ENCODE peak calls at places on chromosomes 4 and X, in seven cellular contexts. One of them, this sample, is unnamed.

GRCh38 chr4:168744021-168744420 is 247.2 kb downstream of the PALLD start:
- DNase-seq in K562: no peak
- DNase-seq in left lung: no peak
- DNase-seq in CD8-positive, alpha-beta T cell: no peak
- DNase-seq in cardiac muscle cell: no peak
- DNase-seq in lower lobe of right lung: no peak
- DNase-seq in uterus: no peak
- DNase-seq in this sample: no peak

GRCh38 chrX:21968333-21968732 is 27.8 kb downstream of the SMS start:
- DNase-seq in K562: no peak
- DNase-seq in left lung: no peak
- DNase-seq in CD8-positive, alpha-beta T cell: no peak
- DNase-seq in cardiac muscle cell: no peak
- DNase-seq in lower lobe of right lung: no peak
- DNase-seq in uterus: no peak
- DNase-seq in this sample: no peak

GRCh38 chr4:100588076-100588475 is 70.3 kb upstream of the EMCN start:
- DNase-seq in K562: no peak
- DNase-seq in left lung: no peak
- DNase-seq in CD8-positive, alpha-beta T cell: no peak
- DNase-seq in cardiac muscle cell: no peak
- DNase-seq in lower lobe of right lung: no peak
- DNase-seq in uterus: no peak
- DNase-seq in this sample: no peak

GRCh38 chrX:56066016-56066415 is 166.1 kb upstream of the KLF8 start:
- DNase-seq in K562: no peak
- DNase-seq in left lung: no peak
- DNase-seq in CD8-positive, alpha-beta T cell: no peak
- DNase-seq in cardiac muscle cell: no peak
- DNase-seq in lower lobe of right lung: no peak
- DNase-seq in uterus: no peak
- DNase-seq in this sample: no peak

GRCh38 chr4:118834070-118834469 is 1.9 kb downstream of the SEC24D start:
- DNase-seq in K562: no peak
- DNase-seq in left lung: no peak
- DNase-seq in CD8-positive, alpha-beta T cell: no peak
- DNase-seq in cardiac muscle cell: peak
- DNase-seq in lower lobe of right lung: no peak
- DNase-seq in uterus: no peak
- DNase-seq in this sample: no peak

GRCh38 chr4:40254961-40255721 is 58.3 kb downstream of the RHOH start:
- DNase-seq in K562: no peak
- DNase-seq in left lung: no peak
- DNase-seq in CD8-positive, alpha-beta T cell: no peak
- DNase-seq in cardiac muscle cell: peak
- DNase-seq in lower lobe of right lung: no peak
- DNase-seq in uterus: no peak
- DNase-seq in this sample: no peak

GRCh38 chrX:109964390-109964789 is 38.5 kb upstream of the TMEM164 start:
- DNase-seq in K562: no peak
- DNase-seq in left lung: no peak
- DNase-seq in CD8-positive, alpha-beta T cell: no peak
- DNase-seq in cardiac muscle cell: no peak
- DNase-seq in lower lobe of right lung: no peak
- DNase-seq in uterus: no peak
- DNase-seq in this sample: no peak

GRCh38 chr4:128191115-128191897 is 96.3 kb downstream of the PGRMC2 start:
- DNase-seq in K562: peak
- DNase-seq in left lung: no peak
- DNase-seq in CD8-positive, alpha-beta T cell: peak
- DNase-seq in cardiac muscle cell: peak
- DNase-seq in lower lobe of right lung: peak
- DNase-seq in uterus: peak
- DNase-seq in this sample: peak

GRCh38 chrX:9885150-9885549 is 82.0 kb upstream of the CLDN34 start:
- DNase-seq in K562: peak
- DNase-seq in left lung: peak
- DNase-seq in CD8-positive, alpha-beta T cell: peak
- DNase-seq in cardiac muscle cell: peak
- DNase-seq in lower lobe of right lung: peak
- DNase-seq in uterus: no peak
- DNase-seq in this sample: peak

GRCh38 chrX:38878674-38879375 is 77.6 kb downstream of the MID1IP1 start:
- DNase-seq in K562: no peak
- DNase-seq in left lung: no peak
- DNase-seq in CD8-positive, alpha-beta T cell: no peak
- DNase-seq in cardiac muscle cell: no peak
- DNase-seq in lower lobe of right lung: no peak
- DNase-seq in uterus: no peak
- DNase-seq in this sample: no peak
- TF ChIP-seq CTCF in K562: no peak
- TF ChIP-seq CTCF in left lung: no peak
- TF ChIP-seq CTCF in CD8-positive, alpha-beta T cell: no peak
- TF ChIP-seq CTCF in cardiac muscle cell: no peak
- TF ChIP-seq CTCF in lower lobe of right lung: no peak
- TF ChIP-seq CTCF in uterus: no peak
- TF ChIP-seq CTCF in this sample: no peak

DNA sequence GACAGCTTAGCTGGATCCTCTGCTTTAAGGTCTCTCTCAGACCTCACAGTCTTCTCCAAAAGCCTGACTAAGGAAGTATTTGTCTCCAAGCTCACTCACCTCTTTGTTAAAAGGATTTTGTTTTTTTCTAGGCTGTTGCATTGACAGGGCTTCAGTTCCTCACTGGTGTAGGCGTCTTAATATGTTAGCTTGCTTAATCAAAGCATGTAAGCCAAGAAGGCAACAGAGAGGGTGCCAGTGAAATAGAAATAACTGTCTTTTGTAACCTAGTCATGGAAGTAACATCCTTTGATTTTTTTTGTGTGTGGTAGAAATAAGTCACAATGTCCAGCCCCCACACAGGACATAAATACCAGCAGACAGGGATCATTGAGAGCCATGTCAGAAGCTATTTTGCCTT is 58.8 kb downstream of the FIP1L1 start:
- DNase-seq in K562: no peak
- DNase-seq in left lung: no peak
- DNase-seq in CD8-positive, alpha-beta T cell: no peak
- DNase-seq in cardiac muscle cell: peak
- DNase-seq in lower lobe of right lung: no peak
- DNase-seq in uterus: no peak
- DNase-seq in this sample: no peak
- H3K4me3 ChIP-seq in K562: no peak
- H3K4me3 ChIP-seq in left lung: no peak
- H3K4me3 ChIP-seq in CD8-positive, alpha-beta T cell: no peak
- H3K4me3 ChIP-seq in cardiac muscle cell: no peak
- H3K4me3 ChIP-seq in lower lobe of right lung: no peak
- H3K4me3 ChIP-seq in uterus: no peak
- H3K4me3 ChIP-seq in this sample: no peak

GRCh38 chrX:66200855-66201795 is 37.1 kb downstream of the HEPH start:
- DNase-seq in K562: no peak
- DNase-seq in left lung: no peak
- DNase-seq in CD8-positive, alpha-beta T cell: no peak
- DNase-seq in cardiac muscle cell: peak
- DNase-seq in lower lobe of right lung: no peak
- DNase-seq in uterus: no peak
- DNase-seq in this sample: no peak
- TF ChIP-seq CTCF in K562: no peak
- TF ChIP-seq CTCF in left lung: no peak
- TF ChIP-seq CTCF in CD8-positive, alpha-beta T cell: no peak
- TF ChIP-seq CTCF in cardiac muscle cell: peak
- TF ChIP-seq CTCF in lower lobe of right lung: no peak
- TF ChIP-seq CTCF in uterus: peak
- TF ChIP-seq CTCF in this sample: peak

GRCh38 chrX:153941331-153942252 is 2.9 kb downstream of the RENBP start:
- DNase-seq in K562: peak
- DNase-seq in left lung: no peak
- DNase-seq in CD8-positive, alpha-beta T cell: no peak
- DNase-seq in cardiac muscle cell: no peak
- DNase-seq in lower lobe of right lung: no peak
- DNase-seq in uterus: no peak
- DNase-seq in this sample: no peak

GRCh38 chrX:153945956-153946909 is 1.8 kb upstream of the RENBP start:
- DNase-seq in K562: no peak
- DNase-seq in left lung: no peak
- DNase-seq in CD8-positive, alpha-beta T cell: no peak
- DNase-seq in cardiac muscle cell: no peak
- DNase-seq in lower lobe of right lung: no peak
- DNase-seq in uterus: no peak
- DNase-seq in this sample: no peak

GRCh38 chrX:153946910-153947769 is 2.7 kb upstream of the RENBP start:
- DNase-seq in K562: peak
- DNase-seq in left lung: peak
- DNase-seq in CD8-positive, alpha-beta T cell: peak
- DNase-seq in cardiac muscle cell: peak
- DNase-seq in lower lobe of right lung: peak
- DNase-seq in uterus: no peak
- DNase-seq in this sample: no peak

GRCh38 chrX:153944800-153945150 is 332 bp upstream of the RENBP start:
- DNase-seq in K562: no peak
- DNase-seq in left lung: no peak
- DNase-seq in CD8-positive, alpha-beta T cell: no peak
- DNase-seq in cardiac muscle cell: no peak
- DNase-seq in lower lobe of right lung: no peak
- DNase-seq in uterus: no peak
- DNase-seq in this sample: no peak

DNA sequence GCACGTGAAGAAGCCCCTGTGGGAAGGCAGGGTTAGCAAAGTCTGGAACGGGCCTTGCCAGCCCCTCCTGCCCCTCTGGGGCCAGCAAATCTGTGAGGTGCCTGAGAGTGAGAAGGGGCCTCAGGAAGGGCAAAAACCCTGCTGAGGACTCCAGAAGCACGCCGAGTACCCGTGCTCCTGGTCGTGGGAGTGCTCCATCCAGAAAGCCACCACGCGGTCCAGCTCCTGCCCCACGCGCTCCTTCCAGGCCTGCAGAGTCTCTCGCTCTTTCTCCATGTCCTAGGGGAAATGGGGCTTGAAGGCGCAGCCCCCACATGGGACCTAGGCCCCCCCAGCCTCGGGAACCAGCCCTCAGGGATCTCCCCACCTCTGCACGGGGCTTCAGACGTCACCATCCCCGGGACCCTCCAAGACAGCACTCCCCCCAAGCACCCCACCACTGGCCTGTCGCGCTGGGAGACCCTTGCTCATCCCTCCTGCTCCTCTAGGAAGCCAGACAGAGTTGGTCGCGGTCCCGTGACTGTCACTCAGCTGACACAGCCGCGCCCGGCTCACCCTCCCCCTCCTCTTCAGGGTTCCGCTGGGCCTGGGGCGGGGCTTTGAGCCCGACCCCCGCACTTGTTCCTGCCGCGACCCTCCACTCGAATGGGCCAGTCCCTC is at the start of gene RENBP:
- DNase-seq in K562: peak
- DNase-seq in left lung: peak
- DNase-seq in CD8-positive, alpha-beta T cell: peak
- DNase-seq in cardiac muscle cell: no peak
- DNase-seq in lower lobe of right lung: peak
- DNase-seq in uterus: no peak
- DNase-seq in this sample: no peak
- H3K4me3 ChIP-seq in K562: peak
- H3K4me3 ChIP-seq in left lung: peak
- H3K4me3 ChIP-seq in CD8-positive, alpha-beta T cell: peak
- H3K4me3 ChIP-seq in cardiac muscle cell: peak
- H3K4me3 ChIP-seq in lower lobe of right lung: peak
- H3K4me3 ChIP-seq in uterus: no peak
- H3K4me3 ChIP-seq in this sample: no peak

GRCh38 chr4:72888331-72888730 is 181.2 kb downstream of the COX18 start:
- DNase-seq in K562: no peak
- DNase-seq in left lung: no peak
- DNase-seq in CD8-positive, alpha-beta T cell: no peak
- DNase-seq in cardiac muscle cell: no peak
- DNase-seq in lower lobe of right lung: no peak
- DNase-seq in uterus: no peak
- DNase-seq in this sample: no peak

GRCh38 chr4:72887152-72887551 is 182.4 kb downstream of the COX18 start:
- DNase-seq in K562: no peak
- DNase-seq in left lung: no peak
- DNase-seq in CD8-positive, alpha-beta T cell: no peak
- DNase-seq in cardiac muscle cell: no peak
- DNase-seq in lower lobe of right lung: no peak
- DNase-seq in uterus: no peak
- DNase-seq in this sample: no peak

DNA sequence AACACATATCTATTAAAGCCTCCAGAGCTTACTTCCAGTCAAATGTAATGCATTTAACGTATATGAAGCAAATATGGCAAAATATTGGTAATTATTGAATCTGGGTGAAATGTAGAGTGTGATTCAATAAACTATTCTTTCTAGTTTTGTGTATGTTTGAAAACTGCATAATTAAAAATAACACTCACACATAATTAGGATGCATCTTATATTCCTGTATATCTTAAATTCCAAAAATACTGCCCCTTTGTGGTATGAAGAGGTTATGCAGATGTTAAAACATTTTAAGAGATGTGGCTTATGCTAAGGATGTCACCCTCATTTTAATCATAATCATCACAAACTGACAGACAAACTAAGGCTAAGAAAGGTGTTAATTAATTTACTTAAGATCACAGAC is 182.9 kb downstream of the COX18 start:
- DNase-seq in K562: no peak
- DNase-seq in left lung: no peak
- DNase-seq in CD8-positive, alpha-beta T cell: no peak
- DNase-seq in cardiac muscle cell: peak
- DNase-seq in lower lobe of right lung: no peak
- DNase-seq in uterus: no peak
- DNase-seq in this sample: no peak
- TF ChIP-seq CTCF in K562: peak
- TF ChIP-seq CTCF in left lung: no peak
- TF ChIP-seq CTCF in CD8-positive, alpha-beta T cell: no peak
- TF ChIP-seq CTCF in cardiac muscle cell: peak
- TF ChIP-seq CTCF in lower lobe of right lung: peak
- TF ChIP-seq CTCF in uterus: no peak
- TF ChIP-seq CTCF in this sample: peak

GRCh38 chrX:140713174-140713539 is 3.6 kb downstream of the LINC00632 start:
- DNase-seq in K562: no peak
- DNase-seq in left lung: no peak
- DNase-seq in CD8-positive, alpha-beta T cell: no peak
- DNase-seq in cardiac muscle cell: no peak
- DNase-seq in lower lobe of right lung: no peak
- DNase-seq in uterus: no peak
- DNase-seq in this sample: no peak
- H3K4me3 ChIP-seq in K562: no peak
- H3K4me3 ChIP-seq in left lung: no peak
- H3K4me3 ChIP-seq in CD8-positive, alpha-beta T cell: no peak
- H3K4me3 ChIP-seq in cardiac muscle cell: no peak
- H3K4me3 ChIP-seq in lower lobe of right lung: peak
- H3K4me3 ChIP-seq in uterus: no peak
- H3K4me3 ChIP-seq in this sample: no peak

GRCh38 chrX:139759637-139760036 is 51.7 kb upstream of the MCF2 start:
- DNase-seq in K562: peak
- DNase-seq in left lung: no peak
- DNase-seq in CD8-positive, alpha-beta T cell: no peak
- DNase-seq in cardiac muscle cell: peak
- DNase-seq in lower lobe of right lung: no peak
- DNase-seq in uterus: no peak
- DNase-seq in this sample: no peak
- TF ChIP-seq CTCF in K562: peak
- TF ChIP-seq CTCF in left lung: no peak
- TF ChIP-seq CTCF in CD8-positive, alpha-beta T cell: no peak
- TF ChIP-seq CTCF in cardiac muscle cell: peak
- TF ChIP-seq CTCF in lower lobe of right lung: no peak
- TF ChIP-seq CTCF in uterus: no peak
- TF ChIP-seq CTCF in this sample: peak

GRCh38 chr4:161585011-161585410 is 578.8 kb downstream of the FSTL5 start:
- DNase-seq in K562: no peak
- DNase-seq in left lung: no peak
- DNase-seq in CD8-positive, alpha-beta T cell: no peak
- DNase-seq in cardiac muscle cell: no peak
- DNase-seq in lower lobe of right lung: no peak
- DNase-seq in uterus: no peak
- DNase-seq in this sample: no peak
- H3K4me3 ChIP-seq in K562: no peak
- H3K4me3 ChIP-seq in left lung: no peak
- H3K4me3 ChIP-seq in CD8-positive, alpha-beta T cell: no peak
- H3K4me3 ChIP-seq in cardiac muscle cell: no peak
- H3K4me3 ChIP-seq in lower lobe of right lung: no peak
- H3K4me3 ChIP-seq in uterus: no peak
- H3K4me3 ChIP-seq in this sample: no peak

This sample was measured in LNCaP clone FGC.